ENCODE peak calls at places on chromosomes 4 and X, in four cellular contexts. Y is stimulated activated CD4-positive, alpha-beta T cell treated with anti-CD3 and anti-CD28 coated beads, Interleukin-1b, Interleukin-23, amount 100 ng/mL, for 24 hours; E is RPMI7951; B is dorsolateral prefrontal cortex. L is an unnamed sample.

GRCh38 chr4:153448003-153448731 is 18.0 kb upstream of the TMEM131L start:
- DNase-seq in E (peak), Y (no peak), B (no peak), L (peak)

GRCh38 chrX:17876135-17876534 is 15.0 kb upstream of the RAI2 start:
- DNase-seq in E (peak), Y (no peak), B (no peak), L (peak)

GRCh38 chr4:155107059-155107458 is 101.4 kb upstream of the NPY2R start:
- DNase-seq in Y (no peak), E (no peak), B (no peak), L (no peak)

GRCh38 chrX:10756365-10756915 is 136.1 kb upstream of the MID1 start:
- DNase-seq in E (peak), Y (no peak), B (no peak), L (no peak)

GRCh38 chr4:156956947-156957346 is 14.7 kb downstream of the PDGFC start:
- DNase-seq in E (no peak), Y (no peak), B (no peak), L (no peak)

GRCh38 chr4:15506464-15506863 is 36.8 kb downstream of the CC2D2A start:
- DNase-seq in E (peak), B (no peak), Y (no peak), L (no peak)

GRCh38 chrX:44244008-44244407 is 99.5 kb downstream of the EFHC2 start:
- DNase-seq in E (peak), Y (no peak), B (no peak), L (peak)

GRCh38 chr4:184269879-184270430 is 52.3 kb upstream of the ENPP6 start:
- DNase-seq in B (no peak), Y (no peak), E (no peak), L (no peak)

GRCh38 chrX:7027071-7027470 is 120.4 kb upstream of the STS start:
- DNase-seq in E (no peak), Y (no peak), B (no peak), L (no peak)

GRCh38 chrX:149274516-149275105 is 230.5 kb downstream of the IDS start:
- DNase-seq in E (peak), Y (no peak), B (no peak), L (no peak)

GRCh38 chrX:24259544-24260240 is 54.2 kb downstream of the SUPT20HL2 start:
- DNase-seq in B (no peak), E (peak), Y (no peak), L (peak)

GRCh38 chr4:74230902-74231499 is 73.1 kb downstream of the MTHFD2L start:
- DNase-seq in B (no peak), Y (no peak), E (peak), L (no peak)

GRCh38 chrX:154401045-154401799 is 3.0 kb downstream of the RPL10 start:
- DNase-seq in Y (no peak), E (no peak), B (no peak), L (peak)

GRCh38 chr4:32010221-32010620 is 1290.1 kb downstream of the PCDH7 start:
- DNase-seq in Y (no peak), E (peak), B (no peak), L (peak)

GRCh38 chr4:24884925-24885324 is 27.9 kb downstream of the CCDC149 start:
- DNase-seq in E (no peak), B (no peak), Y (no peak), L (peak)

GRCh38 chr4:140253556-140254027 is 99.6 kb upstream of the MAML3 start:
- DNase-seq in B (no peak), Y (no peak), E (no peak), L (no peak)

GRCh38 chr4:82790060-82790660 is 8.4 kb downstream of the SCD5 start:
- DNase-seq in Y (no peak), E (no peak), B (no peak), L (no peak)

GRCh38 chr4:70718811-70719604 is 2.8 kb upstream of the RUFY3 start:
- DNase-seq in Y (no peak), B (no peak), E (no peak), L (no peak)

GRCh38 chrX:148043456-148043855 is 62.3 kb downstream of the FMR1NB start:
- DNase-seq in Y (no peak), B (no peak), E (peak), L (no peak)

GRCh38 chr4:105196523-105197145 is 50.0 kb downstream of the TET2 start:
- DNase-seq in B (no peak), E (no peak), Y (no peak), L (peak)

GRCh38 chr4:111266937-111267336 is 644.1 kb upstream of the PITX2 start:
- DNase-seq in Y (no peak), B (no peak), E (no peak), L (no peak)

GRCh38 chr4:88195666-88196365 is 37.4 kb upstream of the ABCG2 start:
- DNase-seq in Y (no peak), E (no peak), B (no peak), L (peak)

GRCh38 chr4:54484361-54484760 is 173.4 kb upstream of the KIT start:
- DNase-seq in Y (no peak), E (no peak), B (no peak), L (no peak)

GRCh38 chr4:121696641-121697461 is at the start of gene ANXA5:
- DNase-seq in B (peak), E (peak), Y (peak), L (peak)

GRCh38 chr4:1603413-1604135 is 80.5 kb downstream of the FAM53A start:
- DNase-seq in E (no peak), Y (no peak), B (no peak), L (no peak)

GRCh38 chrX:120556251-120556650 is 4.5 kb downstream of the CUL4B start:
- DNase-seq in Y (no peak), E (no peak), B (no peak), L (no peak)

GRCh38 chrX:69428216-69428615 is 75.9 kb upstream of the NALF2 start:
- DNase-seq in Y (no peak), B (no peak), E (no peak), L (no peak)